ENCODE peak calls at places on chromosomes 13 and 19, in six cellular contexts. One of them, this sample, is unnamed.

GRCh38 chr19:18194554-18195238 is 1.7 kb downstream of the MPV17L2 start:
- DNase-seq in sigmoid colon: peak; percentile 90
- DNase-seq in tibial artery: no peak
- DNase-seq in breast epithelium: no peak
- DNase-seq in CD8-positive, alpha-beta memory T cell: no peak
- DNase-seq in fibroblast of lung: peak; percentile 42
- DNase-seq in this sample: peak; percentile 96

GRCh38 chr19:10473192-10473591 is 30.0 kb downstream of the KEAP1 start:
- DNase-seq in breast epithelium: no peak
- DNase-seq in fibroblast of lung: no peak
- DNase-seq in sigmoid colon: no peak
- DNase-seq in CD8-positive, alpha-beta memory T cell: no peak
- DNase-seq in tibial artery: no peak
- DNase-seq in this sample: no peak

GRCh38 chr19:2043864-2044708 is 7.0 kb downstream of the MKNK2 start:
- DNase-seq in breast epithelium: no peak
- DNase-seq in fibroblast of lung: no peak
- DNase-seq in tibial artery: no peak
- DNase-seq in sigmoid colon: peak; percentile 77
- DNase-seq in CD8-positive, alpha-beta memory T cell: peak; percentile 24
- DNase-seq in this sample: peak; percentile 76

GRCh38 chr19:44809856-44810554 is 1.1 kb downstream of the BCAM start:
- DNase-seq in sigmoid colon: no peak
- DNase-seq in CD8-positive, alpha-beta memory T cell: no peak
- DNase-seq in fibroblast of lung: no peak
- DNase-seq in tibial artery: peak; percentile 56
- DNase-seq in breast epithelium: no peak
- DNase-seq in this sample: peak; percentile 71

GRCh38 chr13:99009987-99010551 is 32.2 kb upstream of the DOCK9 start:
- DNase-seq in sigmoid colon: no peak
- DNase-seq in fibroblast of lung: no peak
- DNase-seq in tibial artery: no peak
- DNase-seq in CD8-positive, alpha-beta memory T cell: no peak
- DNase-seq in breast epithelium: no peak
- DNase-seq in this sample: no peak

GRCh38 chr19:18847516-18848463 is 16.0 kb downstream of the UPF1 start:
- DNase-seq in CD8-positive, alpha-beta memory T cell: no peak
- DNase-seq in fibroblast of lung: peak; percentile 54
- DNase-seq in tibial artery: peak; percentile 66
- DNase-seq in breast epithelium: no peak
- DNase-seq in sigmoid colon: no peak
- DNase-seq in this sample: no peak

GRCh38 chr13:110711778-110712070 is 1.8 kb upstream of the ING1 start:
- DNase-seq in tibial artery: no peak
- DNase-seq in sigmoid colon: no peak
- DNase-seq in breast epithelium: no peak
- DNase-seq in CD8-positive, alpha-beta memory T cell: no peak
- DNase-seq in fibroblast of lung: peak; percentile 25
- DNase-seq in this sample: no peak

GRCh38 chr19:4977299-4978174 is 8.6 kb downstream of the KDM4B start:
- DNase-seq in sigmoid colon: peak; percentile 91
- DNase-seq in fibroblast of lung: peak; percentile 90
- DNase-seq in breast epithelium: no peak
- DNase-seq in CD8-positive, alpha-beta memory T cell: no peak
- DNase-seq in tibial artery: peak; percentile 63
- DNase-seq in this sample: peak; percentile 42

GRCh38 chr13:44142911-44143665 is 230.5 kb upstream of the SERP2 start:
- DNase-seq in fibroblast of lung: no peak
- DNase-seq in CD8-positive, alpha-beta memory T cell: no peak
- DNase-seq in sigmoid colon: no peak
- DNase-seq in tibial artery: no peak
- DNase-seq in breast epithelium: no peak
- DNase-seq in this sample: no peak

GRCh38 chr19:30567535-30568232 is 195.5 kb downstream of the ZNF536 start:
- DNase-seq in tibial artery: no peak
- DNase-seq in sigmoid colon: no peak
- DNase-seq in CD8-positive, alpha-beta memory T cell: no peak
- DNase-seq in fibroblast of lung: no peak
- DNase-seq in breast epithelium: no peak
- DNase-seq in this sample: peak; percentile 46

GRCh38 chr19:15199652-15200574 is 882 bp downstream of the NOTCH3 start:
- DNase-seq in breast epithelium: peak; percentile 68
- DNase-seq in tibial artery: peak; percentile 39
- DNase-seq in sigmoid colon: no peak
- DNase-seq in CD8-positive, alpha-beta memory T cell: no peak
- DNase-seq in fibroblast of lung: no peak
- DNase-seq in this sample: peak; percentile 99

GRCh38 chr19:650121-650520 is 10.4 kb downstream of the FGF22 start:
- DNase-seq in breast epithelium: no peak
- DNase-seq in sigmoid colon: no peak
- DNase-seq in tibial artery: no peak
- DNase-seq in fibroblast of lung: no peak
- DNase-seq in CD8-positive, alpha-beta memory T cell: no peak
- DNase-seq in this sample: no peak

GRCh38 chr19:49793561-49793840 is 19.6 kb downstream of the FUZ start:
- DNase-seq in tibial artery: no peak
- DNase-seq in sigmoid colon: no peak
- DNase-seq in breast epithelium: no peak
- DNase-seq in CD8-positive, alpha-beta memory T cell: no peak
- DNase-seq in fibroblast of lung: no peak
- DNase-seq in this sample: no peak

GRCh38 chr13:89468081-89468480 is 1796.9 kb downstream of the SLITRK5 start:
- DNase-seq in breast epithelium: no peak
- DNase-seq in CD8-positive, alpha-beta memory T cell: no peak
- DNase-seq in fibroblast of lung: no peak
- DNase-seq in tibial artery: no peak
- DNase-seq in sigmoid colon: no peak
- DNase-seq in this sample: no peak

GRCh38 chr13:114015608-114016295 is 41.9 kb upstream of the C13orf46 start:
- DNase-seq in fibroblast of lung: peak; percentile 84
- DNase-seq in CD8-positive, alpha-beta memory T cell: no peak
- DNase-seq in sigmoid colon: no peak
- DNase-seq in breast epithelium: no peak
- DNase-seq in tibial artery: peak; percentile 53
- DNase-seq in this sample: no peak

GRCh38 chr19:15437355-15438123 is 12.2 kb downstream of the WIZ start:
- DNase-seq in sigmoid colon: no peak
- DNase-seq in fibroblast of lung: peak; percentile 74
- DNase-seq in CD8-positive, alpha-beta memory T cell: no peak
- DNase-seq in breast epithelium: no peak
- DNase-seq in tibial artery: no peak
- DNase-seq in this sample: no peak

GRCh38 chr13:73136776-73137175 is 78.0 kb downstream of the KLF5 start:
- DNase-seq in tibial artery: no peak
- DNase-seq in CD8-positive, alpha-beta memory T cell: no peak
- DNase-seq in breast epithelium: no peak
- DNase-seq in fibroblast of lung: no peak
- DNase-seq in sigmoid colon: no peak
- DNase-seq in this sample: no peak

GRCh38 chr19:34692541-34692940 is 15.1 kb downstream of the ZNF302 start:
- DNase-seq in fibroblast of lung: no peak
- DNase-seq in breast epithelium: no peak
- DNase-seq in CD8-positive, alpha-beta memory T cell: no peak
- DNase-seq in tibial artery: no peak
- DNase-seq in sigmoid colon: no peak
- DNase-seq in this sample: no peak

GRCh38 chr19:1935484-1936208 is 5.3 kb upstream of the CSNK1G2 start:
- DNase-seq in tibial artery: no peak
- DNase-seq in sigmoid colon: no peak
- DNase-seq in CD8-positive, alpha-beta memory T cell: no peak
- DNase-seq in fibroblast of lung: peak; percentile 65
- DNase-seq in breast epithelium: no peak
- DNase-seq in this sample: no peak

GRCh38 chr19:53195265-53195879 is 2.2 kb upstream of the ZNF665 start:
- DNase-seq in sigmoid colon: peak; percentile 87
- DNase-seq in breast epithelium: peak; percentile 78
- DNase-seq in fibroblast of lung: peak; percentile 86
- DNase-seq in CD8-positive, alpha-beta memory T cell: peak; percentile 75
- DNase-seq in tibial artery: peak; percentile 81
- DNase-seq in this sample: peak; percentile 80

GRCh38 chr19:53193534-53194222 is 520 bp upstream of the ZNF665 start:
- DNase-seq in CD8-positive, alpha-beta memory T cell: no peak
- DNase-seq in tibial artery: no peak
- DNase-seq in fibroblast of lung: no peak
- DNase-seq in breast epithelium: no peak
- DNase-seq in sigmoid colon: no peak
- DNase-seq in this sample: peak; percentile 41

GRCh38 chr19:53192771-53193533 is at the start of gene ZNF665:
- DNase-seq in breast epithelium: peak; percentile 88
- DNase-seq in sigmoid colon: peak; percentile 95
- DNase-seq in tibial artery: peak; percentile 87
- DNase-seq in CD8-positive, alpha-beta memory T cell: peak; percentile 80
- DNase-seq in fibroblast of lung: peak; percentile 88
- DNase-seq in this sample: peak; percentile 93

DNA sequence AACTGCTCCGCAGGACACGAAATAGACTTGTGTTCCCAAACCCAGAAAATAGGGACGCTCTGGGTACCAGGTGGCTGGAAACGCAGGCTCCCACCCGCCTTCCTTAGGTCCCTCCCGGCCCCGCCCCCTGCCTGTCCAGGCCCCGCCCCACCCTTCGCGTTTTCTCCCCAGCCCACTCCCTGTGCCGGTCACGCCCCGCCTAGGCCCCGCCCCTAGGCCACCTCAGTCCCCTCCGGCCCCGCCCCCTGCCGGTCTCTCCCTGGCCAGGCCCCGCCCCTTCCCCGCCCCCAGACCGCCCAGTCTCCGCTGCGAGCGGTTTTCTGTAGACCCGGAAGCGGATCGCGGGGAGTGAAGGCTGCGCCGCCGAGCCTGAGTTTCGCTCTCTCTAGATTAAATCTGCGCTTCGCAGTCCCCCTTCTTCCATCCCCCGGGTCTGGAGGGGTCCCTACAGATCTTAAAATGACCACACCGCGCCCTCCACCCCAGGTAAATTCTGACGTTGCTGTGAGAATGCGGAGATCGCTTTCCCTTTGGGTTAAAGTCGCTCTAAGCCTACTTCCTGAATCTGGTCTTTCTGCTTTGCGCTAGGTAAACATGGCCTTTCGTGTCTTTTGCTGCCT is 3.7 kb upstream of the ZNF665 start:
- DNase-seq in sigmoid colon: peak; percentile 99
- DNase-seq in breast epithelium: peak; percentile 99
- DNase-seq in fibroblast of lung: peak; percentile 93
- DNase-seq in tibial artery: peak; percentile 95
- DNase-seq in CD8-positive, alpha-beta memory T cell: peak; percentile 92
- DNase-seq in this sample: peak; percentile 100
- H3K4me3 ChIP-seq in sigmoid colon: peak overlapping the region; percentile 88
- H3K4me3 ChIP-seq in breast epithelium: peak overlapping the region; percentile 88
- H3K4me3 ChIP-seq in fibroblast of lung: peak overlapping the region; percentile 99
- H3K4me3 ChIP-seq in tibial artery: peak overlapping the region; percentile 74
- H3K4me3 ChIP-seq in CD8-positive, alpha-beta memory T cell: peak overlapping the region; percentile 95
- H3K4me3 ChIP-seq in this sample: peak overlapping the region; percentile 78

GRCh38 chr19:7795555-7796161 is 32.6 kb downstream of the CLEC4M start:
- DNase-seq in breast epithelium: no peak
- DNase-seq in fibroblast of lung: no peak
- DNase-seq in CD8-positive, alpha-beta memory T cell: no peak
- DNase-seq in tibial artery: no peak
- DNase-seq in sigmoid colon: no peak
- DNase-seq in this sample: no peak

GRCh38 chr19:7792286-7792685 is 29.2 kb downstream of the CLEC4M start:
- DNase-seq in fibroblast of lung: no peak
- DNase-seq in sigmoid colon: no peak
- DNase-seq in CD8-positive, alpha-beta memory T cell: no peak
- DNase-seq in tibial artery: no peak
- DNase-seq in breast epithelium: no peak
- DNase-seq in this sample: no peak

GRCh38 chr19:7790416-7790815 is 27.4 kb downstream of the CLEC4M start:
- DNase-seq in fibroblast of lung: no peak
- DNase-seq in sigmoid colon: no peak
- DNase-seq in CD8-positive, alpha-beta memory T cell: no peak
- DNase-seq in tibial artery: no peak
- DNase-seq in breast epithelium: no peak
- DNase-seq in this sample: no peak

GRCh38 chr19:7789447-7789846 is 26.4 kb downstream of the CLEC4M start:
- DNase-seq in breast epithelium: no peak
- DNase-seq in fibroblast of lung: no peak
- DNase-seq in CD8-positive, alpha-beta memory T cell: no peak
- DNase-seq in sigmoid colon: no peak
- DNase-seq in tibial artery: no peak
- DNase-seq in this sample: peak; percentile 95

DNA sequence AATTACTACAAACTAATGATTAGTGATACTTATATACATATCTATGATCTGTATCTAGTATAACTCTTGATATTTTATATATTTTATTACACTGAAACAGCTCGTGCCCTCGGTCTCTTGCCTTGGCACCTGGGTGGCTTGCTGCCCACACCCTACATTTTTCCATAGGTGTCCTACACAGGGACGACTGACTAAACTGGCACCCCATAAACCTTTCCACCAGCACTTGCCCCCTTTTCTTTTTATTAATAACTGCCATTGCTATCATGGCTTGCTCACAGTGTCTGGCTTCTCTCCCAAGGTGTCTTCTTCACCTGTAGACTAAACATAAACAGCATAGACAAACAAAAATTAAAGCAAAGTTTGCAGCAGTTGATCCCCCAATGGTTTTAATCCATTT is 30.4 kb downstream of the CLEC4M start:
- DNase-seq in tibial artery: no peak
- DNase-seq in breast epithelium: no peak
- DNase-seq in CD8-positive, alpha-beta memory T cell: no peak
- DNase-seq in fibroblast of lung: no peak
- DNase-seq in sigmoid colon: no peak
- DNase-seq in this sample: no peak
- H3K27me3 ChIP-seq in tibial artery: no peaks in the 10 kb centered on the region
- H3K27me3 ChIP-seq in breast epithelium: peaks cover 2% of the 10 kb centered on the region
- H3K27me3 ChIP-seq in CD8-positive, alpha-beta memory T cell: peaks cover 4% of the 10 kb centered on the region
- H3K27me3 ChIP-seq in fibroblast of lung: no peaks in the 10 kb centered on the region
- H3K27me3 ChIP-seq in sigmoid colon: peaks cover 16% of the 10 kb centered on the region
- H3K27me3 ChIP-seq in this sample: peaks cover 22% of the 10 kb centered on the region

DNA sequence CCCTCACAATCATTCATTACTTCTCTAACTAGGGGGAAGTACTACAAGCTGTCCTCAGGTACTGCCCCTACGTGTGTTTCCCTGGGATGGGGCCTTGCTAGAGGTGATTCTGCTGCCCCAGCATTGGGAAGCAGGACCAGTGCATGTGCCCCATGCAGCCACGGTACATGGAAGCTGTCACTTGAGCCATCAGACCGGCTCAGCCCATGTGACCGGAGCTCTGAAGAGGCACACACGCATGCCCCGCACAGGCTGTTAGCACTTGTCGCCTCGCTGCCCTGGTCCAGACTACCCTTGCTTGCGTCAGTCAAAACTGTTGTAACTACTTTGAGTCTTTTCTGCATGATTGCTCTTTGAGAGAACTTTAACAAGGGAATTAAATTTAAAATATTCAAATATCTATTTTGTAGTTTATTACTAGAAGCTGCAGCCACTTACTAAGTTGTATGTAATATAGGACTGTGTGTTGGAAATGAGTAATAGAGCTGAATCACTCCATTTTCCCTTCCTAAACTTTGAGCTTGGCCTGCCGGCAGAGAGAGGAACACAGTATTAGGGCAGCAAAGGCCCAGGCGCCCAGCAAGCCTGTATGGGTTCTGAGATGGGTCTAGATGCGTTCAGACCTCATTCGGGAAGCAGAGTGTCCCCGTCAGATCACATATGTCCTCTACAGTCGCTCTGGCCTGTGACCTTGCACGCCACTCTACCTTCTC is 42.2 kb downstream of the DHRS12 start:
- DNase-seq in CD8-positive, alpha-beta memory T cell: no peak
- DNase-seq in fibroblast of lung: no peak
- DNase-seq in tibial artery: no peak
- DNase-seq in sigmoid colon: no peak
- DNase-seq in breast epithelium: no peak
- DNase-seq in this sample: no peak
- H3K36me3 ChIP-seq in CD8-positive, alpha-beta memory T cell: peaks cover 4% of the 10 kb centered on the region
- H3K36me3 ChIP-seq in fibroblast of lung: peaks cover 2% of the 10 kb centered on the region
- H3K36me3 ChIP-seq in tibial artery: peaks cover 17% of the 10 kb centered on the region
- H3K36me3 ChIP-seq in sigmoid colon: no peaks in the 10 kb centered on the region
- H3K36me3 ChIP-seq in breast epithelium: no peaks in the 10 kb centered on the region
- H3K36me3 ChIP-seq in this sample: peaks cover 4% of the 10 kb centered on the region

GRCh38 chr13:109140054-109140776 is 510.8 kb downstream of the MYO16 start:
- DNase-seq in CD8-positive, alpha-beta memory T cell: no peak
- DNase-seq in tibial artery: no peak
- DNase-seq in fibroblast of lung: no peak
- DNase-seq in breast epithelium: no peak
- DNase-seq in sigmoid colon: no peak
- DNase-seq in this sample: no peak
- H3K4me3 ChIP-seq in CD8-positive, alpha-beta memory T cell: no peak overlapping the region
- H3K4me3 ChIP-seq in tibial artery: peak overlapping the region; percentile 51
- H3K4me3 ChIP-seq in fibroblast of lung: no peak overlapping the region
- H3K4me3 ChIP-seq in breast epithelium: peak overlapping the region; percentile 66
- H3K4me3 ChIP-seq in sigmoid colon: peak overlapping the region; percentile 52
- H3K4me3 ChIP-seq in this sample: no peak overlapping the region

This sample was measured in H7.